ENCODE peak calls at places on chromosomes 13 and 19, in seven cellular contexts. M, W, K, E, A, F and Y are unnamed samples.

GRCh38 chr13:21139374-21139773 is 37.0 kb downstream of the SKA3 start:
- DNase-seq in M (no peak), W (no peak), K (no peak), E (no peak), A (no peak), F (no peak), Y (no peak)

GRCh38 chr13:26742691-26743358 is 17.8 kb downstream of the GPR12 start:
- DNase-seq in M (no peak), W (no peak), K (no peak), E (no peak), A (peak), F (no peak), Y (no peak)

GRCh38 chr13:33109801-33110200 is 93.6 kb downstream of the KL start:
- DNase-seq in M (no peak), W (no peak), K (no peak), E (no peak), A (peak), F (no peak), Y (no peak)

GRCh38 chr19:45152504-45153338 is 8.1 kb downstream of the NKPD1 start:
- DNase-seq in M (peak), W (no peak), K (no peak), E (no peak), A (peak), F (no peak), Y (peak)

GRCh38 chr13:42405665-42406390 is 133.9 kb downstream of the AKAP11 start:
- DNase-seq in M (no peak), W (peak), K (peak), E (peak), A (no peak), F (no peak), Y (peak)

GRCh38 chr13:49731766-49732165 is 40.5 kb upstream of the EBPL start:
- DNase-seq in M (no peak), W (peak), K (peak), E (no peak), A (no peak), F (no peak), Y (peak)

GRCh38 chr19:33260628-33261418 is 35.2 kb upstream of the SLC7A10 start:
- DNase-seq in M (no peak), W (no peak), K (no peak), E (no peak), A (no peak), F (peak), Y (no peak)

GRCh38 chr13:47139519-47139918 is 242.7 kb upstream of the HTR2A start:
- DNase-seq in M (no peak), W (no peak), K (no peak), E (no peak), A (no peak), F (no peak), Y (no peak)

GRCh38 chr13:70714993-70715392 is 606.7 kb upstream of the KLHL1 start:
- DNase-seq in M (no peak), W (no peak), K (no peak), E (no peak), A (no peak), F (no peak), Y (no peak)

GRCh38 chr13:36251528-36251927 is 37.2 kb upstream of the SOHLH2 start:
- DNase-seq in M (no peak), W (no peak), K (no peak), E (no peak), A (no peak), F (no peak), Y (no peak)

GRCh38 chr19:19053508-19054314 is 10.1 kb upstream of the SLC25A42 start:
- DNase-seq in M (peak), W (no peak), K (no peak), E (peak), A (peak), F (peak), Y (no peak)

GRCh38 chr13:59112375-59112774 is 1051.4 kb downstream of the DIAPH3 start:
- DNase-seq in M (no peak), W (peak), K (peak), E (no peak), A (no peak), F (peak), Y (peak)

GRCh38 chr19:4575267-4575793 is 15.8 kb upstream of the SEMA6B start:
- DNase-seq in M (no peak), W (peak), K (peak), E (no peak), A (peak), F (no peak), Y (peak)

GRCh38 chr13:112065867-112066623 is 904 bp upstream of the SOX1 start:
- DNase-seq in M (no peak), W (no peak), K (no peak), E (no peak), A (peak), F (no peak), Y (no peak)

GRCh38 chr19:41774515-41774980 is 19.2 kb downstream of the CEACAM6 start:
- DNase-seq in M (no peak), W (no peak), K (no peak), E (peak), A (no peak), F (no peak), Y (no peak)

GRCh38 chr13:91304740-91305139 is 42.7 kb upstream of the MIR17HG start:
- DNase-seq in M (no peak), W (no peak), K (no peak), E (no peak), A (no peak), F (no peak), Y (no peak)

GRCh38 chr13:97856001-97856675 is 97.3 kb upstream of the IPO5 start:
- DNase-seq in M (no peak), W (no peak), K (no peak), E (no peak), A (peak), F (peak), Y (no peak)

GRCh38 chr13:46759861-46760260 is 37.1 kb downstream of the ESD start:
- DNase-seq in M (no peak), W (no peak), K (no peak), E (no peak), A (no peak), F (no peak), Y (no peak)

GRCh38 chr13:45060062-45060461 is 60.2 kb upstream of the GTF2F2 start:
- DNase-seq in M (no peak), W (no peak), K (no peak), E (no peak), A (no peak), F (no peak), Y (no peak)